ENCODE peak calls at places on chromosomes 5 and 9, in nine cellular contexts. Y is breast epithelium, D is suprapubic skin, H is HepG2, N is stomach, T is spleen, B is prostate gland, G is esophagus muscularis mucosa, J is endothelial cell of umbilical vein. U is an unnamed sample.

GRCh38 chr5:153998010-153998409 is 40.7 kb downstream of the FAM114A2 start:
- DNase-seq in Y (no peak), D (no peak), H (no peak), N (no peak), T (no peak), B (no peak), G (no peak), J (no peak), U (no peak)

GRCh38 chr9:117169089-117169488 is 245.8 kb downstream of the ASTN2 start:
- DNase-seq in Y (no peak), D (no peak), H (no peak), N (no peak), T (no peak), B (no peak), G (peak), J (no peak), U (no peak)

GRCh38 chr5:91137647-91138046 is 245.5 kb downstream of the ARRDC3 start:
- DNase-seq in Y (no peak), D (no peak), H (no peak), N (no peak), T (no peak), B (no peak), G (no peak), J (no peak), U (no peak)

GRCh38 chr5:165187815-165188214 is 1682.4 kb downstream of the MAT2B start:
- DNase-seq in Y (no peak), D (no peak), H (no peak), N (no peak), T (no peak), B (no peak), G (no peak), J (no peak), U (no peak)

GRCh38 chr9:13330396-13331004 is 51.0 kb upstream of the MPDZ start:
- DNase-seq in Y (no peak), D (no peak), H (no peak), N (no peak), T (no peak), B (no peak), G (no peak), J (peak), U (no peak)

GRCh38 chr5:56656816-56657740 is 158.3 kb upstream of the MAP3K1 start:
- DNase-seq in Y (no peak), D (no peak), H (no peak), N (no peak), T (no peak), B (no peak), G (no peak), J (no peak), U (no peak)

GRCh38 chr9:97332993-97333392 is 25.5 kb downstream of the CCDC180 start:
- DNase-seq in Y (no peak), D (no peak), H (no peak), N (no peak), T (no peak), B (no peak), G (no peak), J (no peak), U (no peak)

GRCh38 chr9:22210262-22210661 is 201.2 kb upstream of the CDKN2B start:
- DNase-seq in Y (no peak), D (no peak), H (no peak), N (no peak), T (no peak), B (no peak), G (no peak), J (peak), U (no peak)

GRCh38 chr9:123725389-123725788 is 204.5 kb downstream of the DENND1A start:
- DNase-seq in Y (no peak), D (no peak), H (no peak), N (no peak), T (no peak), B (no peak), G (no peak), J (no peak), U (no peak)

GRCh38 chr5:31987985-31988710 is 186.0 kb downstream of the GOLPH3 start:
- DNase-seq in Y (no peak), D (no peak), H (no peak), N (no peak), T (peak), B (no peak), G (no peak), J (no peak), U (no peak)

GRCh38 chr5:4413996-4414395 is 726.1 kb upstream of the ADAMTS16 start:
- DNase-seq in Y (no peak), D (no peak), H (no peak), N (no peak), T (no peak), B (no peak), G (no peak), J (no peak), U (no peak)

GRCh38 chr5:150440948-150441812 is 8.4 kb downstream of the RPS14 start:
- DNase-seq in Y (no peak), D (no peak), H (no peak), N (no peak), T (no peak), B (no peak), G (no peak), J (no peak), U (no peak)

GRCh38 chr5:150444770-150445169 is 4.8 kb downstream of the RPS14 start:
- DNase-seq in Y (no peak), D (no peak), H (no peak), N (no peak), T (no peak), B (no peak), G (no peak), J (no peak), U (no peak)

GRCh38 chr5:150441813-150442698 is 7.5 kb downstream of the RPS14 start:
- DNase-seq in Y (no peak), D (no peak), H (no peak), N (no peak), T (no peak), B (no peak), G (no peak), J (peak), U (no peak)

GRCh38 chr5:150442699-150443080 is 6.8 kb downstream of the RPS14 start:
- DNase-seq in Y (no peak), D (no peak), H (no peak), N (no peak), T (no peak), B (no peak), G (no peak), J (no peak), U (no peak)

DNA sequence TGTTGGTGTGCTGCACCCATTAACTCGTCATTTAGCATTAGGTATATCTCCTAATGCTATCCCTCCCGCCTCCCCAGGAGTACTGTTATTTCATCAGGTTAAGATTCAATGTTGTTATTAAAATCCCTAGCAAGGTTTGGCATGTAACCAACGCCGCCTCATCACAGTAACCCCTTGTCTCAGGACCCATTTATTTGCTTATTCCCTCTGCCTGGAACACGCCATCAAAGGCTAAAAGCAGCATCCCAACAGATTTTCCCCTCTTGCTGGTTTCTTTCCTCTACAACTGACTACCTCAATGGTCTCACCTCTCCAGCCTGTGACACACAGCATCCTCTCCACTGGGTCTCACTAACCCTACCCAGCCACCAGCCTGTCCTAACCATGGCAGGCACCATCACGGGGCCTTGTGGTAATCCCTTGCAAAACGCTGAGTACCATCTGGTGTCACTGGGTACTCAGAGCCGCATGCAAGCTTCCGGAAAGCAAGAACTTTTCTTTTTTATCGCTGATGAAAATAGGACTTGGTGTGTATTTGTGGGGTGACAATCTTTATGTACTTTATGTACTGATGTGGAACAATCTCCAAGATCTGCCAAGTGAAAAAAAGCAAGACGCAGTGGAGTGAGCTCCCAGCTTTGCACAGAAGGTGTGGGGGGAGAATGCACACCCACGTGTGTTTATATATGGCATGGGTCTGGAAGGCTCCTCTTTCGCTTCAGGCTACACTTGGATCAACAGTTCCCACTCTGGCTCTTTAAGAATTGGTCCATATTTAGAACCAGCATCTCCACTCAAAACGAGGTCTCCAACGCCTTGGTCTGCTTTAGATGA is 6.1 kb downstream of the RPS14 start:
- DNase-seq in Y (no peak), D (no peak), H (no peak), N (no peak), T (no peak), B (no peak), G (no peak), J (no peak), U (no peak)
- TF ChIP-seq POLR2AphosphoS5 in Y (no peak), D (no peak), H (peak), N (no peak), T (no peak), B (no peak), G (no peak), J (no peak), U (peak)

GRCh38 chr9:85741875-85742629 is at the start of gene AGTPBP1:
- DNase-seq in Y (peak), D (peak), H (peak), N (peak), T (peak), B (peak), G (peak), J (peak), U (peak)
- TF ChIP-seq POLR2A in Y (no peak), D (no peak), H (peak), N (no peak), T (no peak), B (peak), G (no peak), J (no peak), U (peak)

DNA sequence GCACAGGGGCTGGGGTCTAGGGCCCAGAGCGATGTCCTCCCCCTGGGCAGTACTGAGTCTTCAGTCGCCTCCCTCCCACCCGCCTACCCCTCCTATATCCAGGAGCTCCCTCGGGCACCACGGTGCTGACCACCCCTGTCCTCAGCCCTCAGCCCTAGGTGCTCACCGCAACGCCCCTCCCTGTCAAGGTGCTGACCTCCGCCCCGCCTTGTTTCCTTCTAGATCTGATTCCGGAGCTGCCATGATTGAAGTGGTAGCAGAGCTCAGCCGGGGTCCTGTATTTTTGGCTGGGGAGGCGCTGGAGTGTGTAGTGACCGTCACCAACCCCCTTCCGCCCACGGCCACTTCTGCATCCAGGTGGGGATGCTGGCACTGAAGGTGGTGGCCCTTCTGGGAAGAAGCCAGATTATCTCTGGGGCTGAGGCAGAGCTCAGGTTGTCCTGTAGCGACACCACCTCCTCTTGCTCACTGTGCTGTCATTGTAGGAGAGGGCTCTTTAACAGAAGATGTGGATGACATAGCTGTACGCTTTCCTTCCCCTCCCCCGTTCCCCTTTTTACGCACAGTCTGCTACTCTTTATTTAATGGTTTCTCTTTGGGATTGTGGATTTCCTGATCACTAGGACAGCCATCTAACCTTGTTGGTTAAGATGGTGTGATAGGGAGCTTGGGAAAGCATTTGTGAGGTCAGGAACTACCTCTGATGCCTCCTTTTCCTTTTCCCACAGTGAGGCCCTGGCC is 598 bp downstream of the RGP1 start:
- DNase-seq in Y (no peak), D (no peak), H (no peak), N (peak), T (peak), B (peak), G (no peak), J (peak), U (peak)
- TF ChIP-seq CTCF in Y (no peak), D (no peak), H (peak), N (no peak), T (no peak), B (no peak), G (no peak), J (no peak), U (no peak)

GRCh38 chr5:147455321-147455720 is 54.5 kb downstream of the DPYSL3 start:
- DNase-seq in Y (no peak), D (no peak), H (no peak), N (no peak), T (no peak), B (no peak), G (no peak), J (no peak), U (no peak)
- TF ChIP-seq POLR2AphosphoS5 in Y (no peak), D (peak), H (no peak), N (peak), T (no peak), B (peak), G (peak), J (no peak), U (peak)

GRCh38 chr5:73218552-73219171 is 45.7 kb downstream of the TMEM174 start:
- DNase-seq in Y (no peak), D (no peak), H (no peak), N (no peak), T (no peak), B (no peak), G (peak), J (peak), U (no peak)

GRCh38 chr5:73213566-73213998 is 40.6 kb downstream of the TMEM174 start:
- DNase-seq in Y (no peak), D (no peak), H (no peak), N (no peak), T (no peak), B (no peak), G (peak), J (no peak), U (no peak)

GRCh38 chr5:73214921-73215490 is 42.0 kb downstream of the TMEM174 start:
- DNase-seq in Y (no peak), D (no peak), H (no peak), N (no peak), T (no peak), B (no peak), G (peak), J (no peak), U (no peak)

GRCh38 chr5:73215525-73215890 is 42.5 kb downstream of the TMEM174 start:
- DNase-seq in Y (no peak), D (no peak), H (no peak), N (no peak), T (no peak), B (no peak), G (no peak), J (no peak), U (no peak)

GRCh38 chr5:73215891-73216610 is 43.1 kb downstream of the TMEM174 start:
- DNase-seq in Y (peak), D (peak), H (peak), N (peak), T (peak), B (peak), G (peak), J (peak), U (peak)
- TF ChIP-seq POLR2A in Y (no peak), D (no peak), H (no peak), N (no peak), T (no peak), B (no peak), G (no peak), J (no peak), U (no peak)

DNA sequence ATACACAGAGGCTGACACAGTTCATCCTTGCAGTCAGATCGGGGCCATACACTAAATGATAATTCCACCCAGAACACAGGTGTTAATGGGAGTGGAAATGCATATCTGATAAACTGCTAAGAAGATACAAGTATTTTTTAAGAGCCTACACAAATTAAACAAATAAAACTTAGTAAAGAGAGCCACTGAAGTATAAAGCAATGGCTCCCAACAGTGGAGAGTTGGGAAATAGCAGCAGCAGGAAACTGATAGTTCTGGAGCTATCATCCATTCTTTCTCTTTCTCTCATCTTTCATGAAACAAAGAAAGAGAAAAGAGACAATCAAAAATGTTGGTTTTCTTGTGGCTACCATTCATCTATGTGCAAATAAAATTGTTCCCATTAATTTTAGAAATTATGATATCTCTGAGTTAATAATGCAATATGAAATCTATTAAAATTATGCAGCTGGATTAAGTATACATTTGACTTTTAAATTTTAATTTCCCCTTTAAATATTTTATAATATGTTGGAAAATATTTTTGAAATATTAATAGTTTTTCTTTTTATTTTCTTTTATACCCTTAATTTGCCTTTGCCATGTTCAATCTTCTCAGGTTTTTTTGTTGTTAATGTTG is 120.8 kb downstream of the EMB start:
- DNase-seq in Y (no peak), D (no peak), H (no peak), N (no peak), T (no peak), B (no peak), G (no peak), J (no peak), U (no peak)
- TF ChIP-seq CTCF in Y (no peak), D (no peak), H (no peak), N (no peak), T (no peak), B (no peak), G (no peak), J (no peak), U (no peak)

DNA sequence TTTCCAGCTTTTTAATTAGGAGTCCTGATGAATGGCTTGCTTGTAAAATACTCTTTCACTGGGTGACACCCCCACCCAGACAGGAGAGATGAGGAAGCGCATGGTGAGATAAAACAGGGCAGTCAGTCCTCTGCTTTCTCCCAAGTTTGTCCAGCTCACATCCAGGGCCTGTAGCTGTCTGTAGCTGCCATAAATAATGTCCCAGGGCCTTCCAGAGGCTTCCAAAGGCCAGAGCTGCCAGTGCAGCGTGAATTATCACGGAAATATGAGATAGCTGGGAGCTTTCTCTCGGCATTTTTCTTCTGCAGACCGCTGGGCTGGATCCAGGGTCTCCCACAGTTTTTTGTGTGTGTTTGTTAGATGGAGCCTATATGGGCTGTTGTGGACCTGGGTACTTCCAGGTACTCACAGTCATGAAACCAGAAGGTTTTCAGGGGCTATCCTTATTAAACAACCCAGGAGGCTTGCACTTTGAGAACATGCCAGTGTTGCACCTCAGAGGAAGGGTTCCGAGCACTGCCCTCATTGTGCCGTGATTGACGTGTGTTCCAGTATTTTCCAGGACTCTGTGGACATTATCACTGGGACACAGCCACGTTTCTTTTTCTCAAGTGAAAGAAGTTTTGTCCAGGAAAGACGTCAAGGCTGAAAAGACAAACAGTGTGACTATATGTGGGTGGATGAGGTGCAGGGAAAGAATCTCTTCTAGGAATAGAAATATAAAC is 117.5 kb downstream of the FGF1 start:
- DNase-seq in Y (no peak), D (no peak), H (no peak), N (no peak), T (no peak), B (no peak), G (no peak), J (no peak), U (no peak)
- TF ChIP-seq POLR2AphosphoS5 in Y (no peak), D (no peak), H (no peak), N (no peak), T (no peak), B (no peak), G (no peak), J (no peak), U (no peak)

DNA sequence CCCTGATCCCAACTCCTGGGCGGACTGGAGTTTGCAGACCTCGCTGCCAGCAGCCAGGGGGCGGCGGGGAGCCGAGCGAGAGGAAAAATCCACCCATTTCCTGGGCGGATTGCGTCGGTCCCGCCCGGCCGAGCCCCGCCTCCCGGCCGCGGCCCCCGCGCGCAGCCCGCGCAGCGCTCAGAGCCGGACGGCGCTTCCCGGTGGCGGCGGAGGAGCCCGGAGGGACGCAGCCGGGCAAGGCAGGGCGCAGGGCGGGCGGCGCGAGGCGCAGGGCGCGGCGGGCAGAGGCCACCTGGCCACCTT is at the start of gene OLFM1:
- DNase-seq in Y (peak), D (peak), H (no peak), N (peak), T (no peak), B (peak), G (no peak), J (peak), U (peak)
- TF ChIP-seq POLR2A in Y (no peak), D (no peak), H (no peak), N (no peak), T (no peak), B (no peak), G (no peak), J (no peak), U (no peak)

GRCh38 chr9:37974506-37975173 is 70.7 kb upstream of the SLC25A51 start:
- DNase-seq in Y (no peak), D (no peak), H (no peak), N (no peak), T (peak), B (no peak), G (no peak), J (no peak), U (no peak)

GRCh38 chr9:37971107-37971459 is 67.2 kb upstream of the SLC25A51 start:
- DNase-seq in Y (no peak), D (no peak), H (no peak), N (no peak), T (peak), B (no peak), G (no peak), J (no peak), U (no peak)

GRCh38 chr9:37971691-37972090 is 67.8 kb upstream of the SLC25A51 start:
- DNase-seq in Y (no peak), D (no peak), H (no peak), N (no peak), T (no peak), B (no peak), G (no peak), J (no peak), U (no peak)

GRCh38 chr9:37970301-37971106 is 66.6 kb upstream of the SLC25A51 start:
- DNase-seq in Y (no peak), D (no peak), H (no peak), N (no peak), T (peak), B (no peak), G (no peak), J (no peak), U (no peak)

GRCh38 chr9:37972346-37972745 is 68.4 kb upstream of the SLC25A51 start:
- DNase-seq in Y (no peak), D (no peak), H (no peak), N (no peak), T (peak), B (no peak), G (no peak), J (peak), U (no peak)
- TF ChIP-seq CTCF in Y (no peak), D (no peak), H (no peak), N (no peak), T (no peak), B (no peak), G (no peak), J (peak), U (no peak)